ENCODE peak calls at places on chromosome 15, in seven cellular contexts. B is ACHN; M is effector CD4-positive, alpha-beta T cell; T is activated CD4-positive, CD25-positive, alpha-beta regulatory T cell; V is HCEC 1CT; N is NCI-H1048; Z is RWPE1. U is an unnamed sample.

GRCh38 chr15:78067328-78068241 is 9.9 kb downstream of the TBC1D2B start:
- DNase-seq in Z (no peak), M (no peak), B (no peak), N (no peak), V (no peak), T (no peak), U (no peak)

GRCh38 chr15:68924866-68925599 is 5.3 kb upstream of the SPESP1 start:
- DNase-seq in T (peak), Z (peak), M (peak), N (peak), B (peak), V (peak), U (peak)

GRCh38 chr15:80679805-80680175 is 15.3 kb upstream of the ABHD17C start:
- DNase-seq in M (no peak), Z (no peak), N (no peak), B (no peak), V (no peak), T (no peak), U (peak)

GRCh38 chr15:40310001-40310959 is 2.5 kb upstream of the PLCB2 start:
- DNase-seq in Z (no peak), B (peak), N (no peak), T (peak), V (no peak), M (peak), U (peak)

GRCh38 chr15:60535265-60535664 is 56.3 kb upstream of the ICE2 start:
- DNase-seq in Z (no peak), T (no peak), N (no peak), M (no peak), V (no peak), B (no peak), U (no peak)

GRCh38 chr15:65032823-65033537 is 3.5 kb upstream of the MTFMT start:
- DNase-seq in Z (no peak), B (peak), M (peak), N (no peak), T (no peak), V (peak), U (peak)

GRCh38 chr15:89326316-89326715 is 8.3 kb downstream of the POLG start:
- DNase-seq in B (no peak), N (no peak), V (no peak), Z (no peak), M (no peak), T (no peak), U (no peak)

GRCh38 chr15:34790121-34790520 is 5.2 kb downstream of the ACTC1 start:
- DNase-seq in N (no peak), V (no peak), M (no peak), Z (no peak), B (no peak), T (no peak), U (no peak)